ENCODE peak calls at places on chromosomes 6 and 20, in seven cellular contexts. H is ovary, O is HepG2, E is transverse colon, R is suprapubic skin, K is stomach, C is esophagus muscularis mucosa. G is an unnamed sample. For H3K36me3, the result is how much of the 10 kb centered on the place peaks cover.

GRCh38 chr6:153090241-153090930 is 40.7 kb downstream of the RGS17 start:
- DNase-seq in H (no peak), O (no peak), E (no peak), R (no peak), K (no peak), C (no peak), G (no peak)

GRCh38 chr6:3489032-3489757 is 32.3 kb upstream of the SLC22A23 start:
- DNase-seq in H (no peak), O (no peak), E (no peak), R (no peak), K (no peak), C (no peak), G (no peak)

GRCh38 chr6:115747719-115748118 is 313.0 kb downstream of the FRK start:
- DNase-seq in H (no peak), O (no peak), E (no peak), R (no peak), K (no peak), C (no peak), G (no peak)

GRCh38 chr20:53382263-53382844 is 211.3 kb downstream of the ZNF217 start:
- DNase-seq in H (no peak), O (no peak), E (no peak), R (no peak), K (no peak), C (no peak), G (no peak)

GRCh38 chr20:46681032-46681854 is 8.0 kb downstream of the TP53RK start:
- DNase-seq in H (peak), O (peak), E (peak), R (no peak), K (peak), C (no peak), G (no peak)

GRCh38 chr20:59182401-59183044 is 18.9 kb downstream of the ZNF831 start:
- DNase-seq in H (no peak), O (no peak), E (no peak), R (no peak), K (no peak), C (peak), G (no peak)

GRCh38 chr6:144264270-144265060 is 20.7 kb upstream of the UTRN start:
- DNase-seq in H (peak), O (peak), E (no peak), R (no peak), K (no peak), C (no peak), G (no peak)

GRCh38 chr6:137412562-137412961 is 81.6 kb downstream of the OLIG3 start:
- DNase-seq in H (no peak), O (no peak), E (no peak), R (no peak), K (no peak), C (peak), G (no peak)

GRCh38 chr6:31652925-31653724 is 664 bp upstream of the BAG6 start:
- DNase-seq in H (peak), O (peak), E (peak), R (peak), K (peak), C (peak), G (peak)

GRCh38 chr6:3081965-3082364 is 13.7 kb downstream of the RIPK1 start:
- DNase-seq in H (no peak), O (no peak), E (no peak), R (no peak), K (no peak), C (no peak), G (no peak)

GRCh38 chr6:11276911-11277274 is 44.4 kb upstream of the NEDD9 start:
- DNase-seq in H (no peak), O (no peak), E (no peak), R (no peak), K (no peak), C (no peak), G (no peak)

GRCh38 chr6:105077592-105078463 is 102.0 kb downstream of the POPDC3 start:
- DNase-seq in H (no peak), O (peak), E (no peak), R (no peak), K (no peak), C (no peak), G (no peak)
- TF ChIP-seq POLR2A in H (no peak), O (no peak), E (no peak), R (no peak), K (no peak), C (no peak), G (no peak)

GRCh38 chr6:34424200-34425131 is 1.4 kb downstream of the RPS10 start:
- DNase-seq in H (no peak), O (no peak), E (no peak), R (no peak), K (no peak), C (no peak), G (no peak)
- H3K36me3 ChIP-seq in H (under half), O (half or more), E (under half), R (under half), K (half or more), C (half or more), G (under half)

DNA sequence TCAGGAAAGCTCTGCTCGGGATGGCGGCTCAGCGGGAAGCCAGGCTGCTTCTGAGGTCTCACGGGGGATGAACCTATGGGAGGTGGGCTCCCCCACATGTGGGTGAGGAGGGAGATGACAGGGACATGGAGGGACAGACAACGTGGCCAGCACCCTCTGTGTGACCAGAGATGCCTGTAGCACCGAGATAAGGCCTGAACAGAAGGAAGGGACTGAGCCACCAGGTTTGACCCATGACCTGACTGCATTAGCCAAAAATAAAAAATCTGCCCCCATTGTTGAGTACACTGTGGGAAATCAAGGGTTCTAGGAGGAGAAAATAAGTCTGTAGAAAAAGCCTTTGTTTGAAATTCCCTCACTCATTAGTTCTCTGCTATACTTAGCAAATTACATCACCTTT is 105.7 kb downstream of the RNASET2 start:
- DNase-seq in H (no peak), O (no peak), E (no peak), R (no peak), K (no peak), C (no peak), G (no peak)
- TF ChIP-seq EP300 in H (no peak), O (no peak), E (no peak), R (no peak), K (no peak), C (no peak), G (no peak)

GRCh38 chr6:165748390-165748789 is 85.3 kb upstream of the PDE10A start:
- DNase-seq in H (no peak), O (no peak), E (no peak), R (no peak), K (no peak), C (no peak), G (no peak)
- TF ChIP-seq POLR2A in H (no peak), O (no peak), E (no peak), R (no peak), K (no peak), C (no peak), G (no peak)

G was measured in upper lobe of left lung.